ENCODE peak calls at places on chromosomes 12 and 14, in five cellular contexts. One of them, this sample, is unnamed.

GRCh38 chr12:68497702-68498101 is 113.0 kb upstream of the RAP1B start:
- DNase-seq in B cell: no peak
- DNase-seq in astrocyte: peak
- DNase-seq in heart left ventricle: no peak
- DNase-seq in fibroblast of lung: peak
- DNase-seq in this sample: peak

GRCh38 chr12:12725956-12726542 is 8.9 kb downstream of the CDKN1B start:
- DNase-seq in B cell: no peak
- DNase-seq in astrocyte: no peak
- DNase-seq in heart left ventricle: no peak
- DNase-seq in fibroblast of lung: no peak
- DNase-seq in this sample: no peak

GRCh38 chr14:20383032-20383431 is 30.3 kb downstream of the TEP1 start:
- DNase-seq in B cell: no peak
- DNase-seq in astrocyte: no peak
- DNase-seq in heart left ventricle: no peak
- DNase-seq in fibroblast of lung: no peak
- DNase-seq in this sample: no peak

GRCh38 chr14:55446833-55447232 is 6.4 kb upstream of the TBPL2 start:
- DNase-seq in B cell: no peak
- DNase-seq in astrocyte: peak
- DNase-seq in heart left ventricle: no peak
- DNase-seq in fibroblast of lung: peak
- DNase-seq in this sample: peak

GRCh38 chr14:94768521-94769412 is 1.1 kb downstream of the GSC start:
- DNase-seq in B cell: peak
- DNase-seq in astrocyte: no peak
- DNase-seq in heart left ventricle: no peak
- DNase-seq in fibroblast of lung: no peak
- DNase-seq in this sample: peak

GRCh38 chr12:28172434-28173030 is 17.7 kb upstream of the CCDC91 start:
- DNase-seq in B cell: no peak
- DNase-seq in astrocyte: peak
- DNase-seq in heart left ventricle: no peak
- DNase-seq in fibroblast of lung: peak
- DNase-seq in this sample: peak

GRCh38 chr14:59634617-59635016 is 58.0 kb upstream of the CCDC175 start:
- DNase-seq in B cell: no peak
- DNase-seq in astrocyte: no peak
- DNase-seq in heart left ventricle: no peak
- DNase-seq in fibroblast of lung: no peak
- DNase-seq in this sample: no peak

GRCh38 chr14:36654185-36655053 is 7.2 kb upstream of the PAX9 start:
- DNase-seq in B cell: no peak
- DNase-seq in astrocyte: no peak
- DNase-seq in heart left ventricle: no peak
- DNase-seq in fibroblast of lung: no peak
- DNase-seq in this sample: no peak

GRCh38 chr14:59181804-59182203 is 6.7 kb upstream of the DAAM1 start:
- DNase-seq in B cell: no peak
- DNase-seq in astrocyte: no peak
- DNase-seq in heart left ventricle: no peak
- DNase-seq in fibroblast of lung: no peak
- DNase-seq in this sample: no peak

GRCh38 chr12:29783773-29784666 is at the start of gene TMTC1:
- DNase-seq in B cell: no peak
- DNase-seq in astrocyte: peak
- DNase-seq in heart left ventricle: peak
- DNase-seq in fibroblast of lung: peak
- DNase-seq in this sample: peak

GRCh38 chr12:24860546-24860945 is 88.4 kb downstream of the BCAT1 start:
- DNase-seq in B cell: no peak
- DNase-seq in astrocyte: peak
- DNase-seq in heart left ventricle: no peak
- DNase-seq in fibroblast of lung: no peak
- DNase-seq in this sample: no peak

GRCh38 chr14:76541594-76542219 is 165.8 kb downstream of the ESRRB start:
- DNase-seq in B cell: no peak
- DNase-seq in astrocyte: no peak
- DNase-seq in heart left ventricle: no peak
- DNase-seq in fibroblast of lung: no peak
- DNase-seq in this sample: no peak

GRCh38 chr12:59372971-59373370 is 222.9 kb upstream of the SLC16A7 start:
- DNase-seq in B cell: no peak
- DNase-seq in astrocyte: peak
- DNase-seq in heart left ventricle: no peak
- DNase-seq in fibroblast of lung: peak
- DNase-seq in this sample: peak
- TF ChIP-seq CTCF in B cell: no peak
- TF ChIP-seq CTCF in astrocyte: peak
- TF ChIP-seq CTCF in heart left ventricle: no peak
- TF ChIP-seq CTCF in fibroblast of lung: peak
- TF ChIP-seq CTCF in this sample: peak

DNA sequence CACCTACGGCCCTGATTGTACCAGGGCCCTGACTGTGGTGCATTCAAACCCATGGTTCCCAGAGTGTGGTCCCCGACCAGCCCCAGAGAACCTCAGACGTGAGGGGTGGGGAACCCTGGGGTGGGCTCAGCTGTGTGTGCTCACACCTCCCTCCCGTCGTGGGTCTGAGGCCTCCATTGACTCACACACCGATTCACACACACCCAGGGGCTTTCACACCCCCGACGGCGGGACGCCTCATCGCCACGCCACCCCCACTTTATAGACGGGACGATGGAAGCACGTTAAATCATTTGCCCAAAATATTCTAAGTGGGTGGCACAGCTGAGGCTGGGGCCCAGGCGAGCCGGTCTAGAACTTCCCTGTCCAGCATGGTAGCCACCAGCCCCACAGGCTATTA is 3.4 kb upstream of the FBRSL1 start:
- DNase-seq in B cell: no peak
- DNase-seq in astrocyte: no peak
- DNase-seq in heart left ventricle: no peak
- DNase-seq in fibroblast of lung: no peak
- DNase-seq in this sample: no peak
- TF ChIP-seq CTCF in B cell: no peak
- TF ChIP-seq CTCF in astrocyte: no peak
- TF ChIP-seq CTCF in heart left ventricle: no peak
- TF ChIP-seq CTCF in fibroblast of lung: no peak
- TF ChIP-seq CTCF in this sample: no peak

GRCh38 chr12:32303171-32303570 is 96.2 kb upstream of the FGD4 start:
- DNase-seq in B cell: no peak
- DNase-seq in astrocyte: no peak
- DNase-seq in heart left ventricle: no peak
- DNase-seq in fibroblast of lung: no peak
- DNase-seq in this sample: peak

GRCh38 chr12:32305163-32305562 is 94.2 kb upstream of the FGD4 start:
- DNase-seq in B cell: no peak
- DNase-seq in astrocyte: no peak
- DNase-seq in heart left ventricle: no peak
- DNase-seq in fibroblast of lung: peak
- DNase-seq in this sample: peak

GRCh38 chr12:32301216-32301615 is 98.1 kb upstream of the FGD4 start:
- DNase-seq in B cell: no peak
- DNase-seq in astrocyte: no peak
- DNase-seq in heart left ventricle: no peak
- DNase-seq in fibroblast of lung: peak
- DNase-seq in this sample: no peak

GRCh38 chr12:32298917-32299316 is 100.4 kb upstream of the FGD4 start:
- DNase-seq in B cell: no peak
- DNase-seq in astrocyte: no peak
- DNase-seq in heart left ventricle: no peak
- DNase-seq in fibroblast of lung: no peak
- DNase-seq in this sample: peak

GRCh38 chr12:32302218-32302826 is 97.0 kb upstream of the FGD4 start:
- DNase-seq in B cell: peak
- DNase-seq in astrocyte: no peak
- DNase-seq in heart left ventricle: no peak
- DNase-seq in fibroblast of lung: peak
- DNase-seq in this sample: no peak
- TF ChIP-seq CTCF in B cell: peak
- TF ChIP-seq CTCF in astrocyte: peak
- TF ChIP-seq CTCF in heart left ventricle: peak
- TF ChIP-seq CTCF in fibroblast of lung: peak
- TF ChIP-seq CTCF in this sample: peak

GRCh38 chr14:104104006-104104901 is 18.8 kb downstream of the ASPG start:
- DNase-seq in B cell: no peak
- DNase-seq in astrocyte: no peak
- DNase-seq in heart left ventricle: no peak
- DNase-seq in fibroblast of lung: no peak
- DNase-seq in this sample: no peak

GRCh38 chr14:104105071-104105821 is 19.7 kb downstream of the ASPG start:
- DNase-seq in B cell: no peak
- DNase-seq in astrocyte: no peak
- DNase-seq in heart left ventricle: no peak
- DNase-seq in fibroblast of lung: no peak
- DNase-seq in this sample: no peak

GRCh38 chr14:104101651-104102281 is 16.3 kb downstream of the ASPG start:
- DNase-seq in B cell: no peak
- DNase-seq in astrocyte: no peak
- DNase-seq in heart left ventricle: no peak
- DNase-seq in fibroblast of lung: no peak
- DNase-seq in this sample: no peak

GRCh38 chr14:104102282-104102914 is 16.9 kb downstream of the ASPG start:
- DNase-seq in B cell: no peak
- DNase-seq in astrocyte: no peak
- DNase-seq in heart left ventricle: no peak
- DNase-seq in fibroblast of lung: no peak
- DNase-seq in this sample: no peak

GRCh38 chr14:104103061-104104005 is 17.8 kb downstream of the ASPG start:
- DNase-seq in B cell: no peak
- DNase-seq in astrocyte: no peak
- DNase-seq in heart left ventricle: no peak
- DNase-seq in fibroblast of lung: no peak
- DNase-seq in this sample: no peak
- TF ChIP-seq CTCF in B cell: no peak
- TF ChIP-seq CTCF in astrocyte: no peak
- TF ChIP-seq CTCF in heart left ventricle: no peak
- TF ChIP-seq CTCF in fibroblast of lung: no peak
- TF ChIP-seq CTCF in this sample: no peak

DNA sequence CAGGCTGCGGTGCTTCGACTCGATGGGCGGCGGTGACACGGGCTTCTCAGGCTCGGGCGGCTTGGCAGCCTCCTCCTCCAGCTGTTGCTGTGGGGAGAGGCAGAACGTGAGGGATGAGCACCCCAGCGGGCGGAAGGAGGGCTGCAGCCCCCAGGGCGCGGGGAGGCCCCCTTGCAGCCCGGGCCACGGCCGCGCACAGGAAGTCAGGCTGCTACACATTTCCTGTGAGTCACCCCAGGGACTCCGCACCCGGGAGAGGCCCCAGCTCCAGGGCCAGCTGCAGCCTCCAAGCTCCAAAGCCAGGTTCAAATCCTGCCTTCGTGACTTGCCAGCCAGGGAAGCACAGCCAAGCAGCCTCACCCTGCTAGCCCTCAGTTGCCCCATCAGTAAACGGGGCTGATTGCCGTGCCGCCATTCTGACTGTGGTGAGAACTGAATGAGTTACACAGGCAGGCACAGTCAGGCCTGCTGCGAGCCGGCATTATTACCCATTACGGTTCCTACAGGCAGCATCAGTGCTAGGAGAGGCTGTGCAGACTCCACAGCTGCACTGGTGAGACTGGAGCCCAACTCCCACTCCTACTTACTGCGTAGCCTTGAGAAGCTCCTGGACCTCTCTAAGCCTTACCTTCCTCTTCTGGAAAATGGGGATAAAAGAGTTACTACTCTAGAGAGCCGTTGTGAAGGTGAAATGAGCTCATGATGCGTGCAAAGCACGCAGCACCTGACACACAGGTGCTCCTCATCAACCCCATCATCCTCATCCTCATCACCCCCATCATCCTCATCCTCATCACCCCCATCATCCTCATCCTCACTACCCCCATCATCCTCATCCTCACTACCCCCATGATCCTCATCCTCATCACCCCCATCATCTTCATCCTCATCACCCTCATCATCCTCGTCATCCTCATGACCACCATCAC is 100.9 kb downstream of the NCOR2 start:
- DNase-seq in B cell: peak
- DNase-seq in astrocyte: peak
- DNase-seq in heart left ventricle: peak
- DNase-seq in fibroblast of lung: no peak
- DNase-seq in this sample: no peak
- TF ChIP-seq CTCF in B cell: peak
- TF ChIP-seq CTCF in astrocyte: no peak
- TF ChIP-seq CTCF in heart left ventricle: peak
- TF ChIP-seq CTCF in fibroblast of lung: no peak
- TF ChIP-seq CTCF in this sample: no peak

GRCh38 chr14:100415226-100415625 is 92.1 kb downstream of the SLC25A47 start:
- DNase-seq in B cell: no peak
- DNase-seq in astrocyte: no peak
- DNase-seq in heart left ventricle: no peak
- DNase-seq in fibroblast of lung: no peak
- DNase-seq in this sample: no peak
- TF ChIP-seq CTCF in B cell: no peak
- TF ChIP-seq CTCF in astrocyte: no peak
- TF ChIP-seq CTCF in heart left ventricle: no peak
- TF ChIP-seq CTCF in fibroblast of lung: no peak
- TF ChIP-seq CTCF in this sample: no peak

GRCh38 chr12:6644903-6645302 is 2.3 kb downstream of the ACRBP start:
- DNase-seq in B cell: no peak
- DNase-seq in astrocyte: no peak
- DNase-seq in heart left ventricle: peak
- DNase-seq in fibroblast of lung: no peak
- DNase-seq in this sample: no peak
- TF ChIP-seq CTCF in B cell: no peak
- TF ChIP-seq CTCF in astrocyte: no peak
- TF ChIP-seq CTCF in heart left ventricle: peak
- TF ChIP-seq CTCF in fibroblast of lung: no peak
- TF ChIP-seq CTCF in this sample: peak